ENCODE peak calls at places on chromosomes 2 and 18, in four cellular contexts. O is HepG2, B is GM12878, V is A549. R is an unnamed sample.

GRCh38 chr2:109473006-109473380 is 140.8 kb downstream of the SEPTIN10 start:
- DNase-seq in B (no peak), V (no peak), O (no peak), R (peak; percentile 74)

GRCh38 chr18:46297621-46298020 is 193.4 kb downstream of the HAUS1 start:
- DNase-seq in V (no peak), B (no peak), O (no peak), R (no peak)

GRCh38 chr2:215535125-215535668 is 99.3 kb upstream of the FN1 start:
- DNase-seq in V (no peak), O (peak; percentile 15), B (no peak), R (no peak)

GRCh38 chr2:9984217-9984739 is 32.8 kb downstream of the GRHL1 start:
- DNase-seq in O (peak; percentile 38), B (peak; percentile 13), V (peak; percentile 46), R (peak; percentile 78)

GRCh38 chr2:86336350-86337234 is 834 bp downstream of the REEP1 start:
- DNase-seq in V (no peak), B (no peak), O (no peak), R (no peak)

GRCh38 chr18:51053822-51054221 is 23.8 kb downstream of the SMAD4 start:
- DNase-seq in O (no peak), B (no peak), V (no peak), R (no peak)

GRCh38 chr2:9819551-9819950 is 23.7 kb upstream of the TAF1B start:
- DNase-seq in B (no peak), V (no peak), O (no peak), R (no peak)

GRCh38 chr2:176246324-176246723 is 22.9 kb upstream of the MTX2 start:
- DNase-seq in B (no peak), O (no peak), V (no peak), R (no peak)

GRCh38 chr2:46977899-46978298 is 62.3 kb upstream of the MCFD2 start:
- DNase-seq in O (no peak), V (no peak), B (no peak), R (no peak)

GRCh38 chr2:61460168-61460567 is 10.7 kb downstream of the USP34 start:
- DNase-seq in V (peak; percentile 64), O (peak; percentile 92), B (no peak), R (no peak)

GRCh38 chr18:59218018-59218417 is 1.9 kb upstream of the GRP start:
- DNase-seq in B (no peak), O (no peak), V (no peak), R (no peak)

GRCh38 chr2:150485871-150486538 is 1.5 kb downstream of the RND3 start:
- DNase-seq in B (no peak), V (peak; percentile 71), O (no peak), R (peak; percentile 71)

GRCh38 chr2:26344581-26345283 is 1.2 kb upstream of the SELENOI start:
- DNase-seq in B (no peak), V (peak; percentile 73), O (peak; percentile 63), R (no peak)

GRCh38 chr2:150812664-150813408 is 325.4 kb upstream of the RND3 start:
- DNase-seq in O (no peak), V (no peak), B (no peak), R (peak; percentile 17)

GRCh38 chr18:75297731-75298130 is 87.1 kb downstream of the TSHZ1 start:
- DNase-seq in V (no peak), B (no peak), O (no peak), R (no peak)

GRCh38 chr2:52000156-52000855 is 968.4 kb upstream of the NRXN1 start:
- DNase-seq in O (no peak), V (no peak), B (no peak), R (no peak)

GRCh38 chr2:62293490-62294212 is 97.7 kb downstream of the B3GNT2 start:
- DNase-seq in B (no peak), V (peak; percentile 7), O (peak; percentile 51), R (peak; percentile 48)

GRCh38 chr2:54456526-54457325 is 599 bp downstream of the SPTBN1 start:
- DNase-seq in B (no peak), O (peak; percentile 19), V (peak; percentile 42), R (peak; percentile 84)

GRCh38 chr18:51183372-51184091 is 13.9 kb downstream of the MEX3C start:
- DNase-seq in O (no peak), B (no peak), V (no peak), R (no peak)

GRCh38 chr2:143635936-143636335 is 506.7 kb downstream of the ARHGAP15 start:
- DNase-seq in B (no peak), O (no peak), V (no peak), R (no peak)

GRCh38 chr18:58168221-58168620 is 124.2 kb downstream of the NEDD4L start:
- DNase-seq in B (no peak), V (no peak), O (no peak), R (no peak)

GRCh38 chr2:61421611-61422010 is 49.3 kb downstream of the USP34 start:
- DNase-seq in V (no peak), O (no peak), B (no peak), R (no peak)

GRCh38 chr2:163119964-163120363 is 281.4 kb upstream of the KCNH7 start:
- DNase-seq in B (no peak), V (no peak), O (no peak), R (no peak)

GRCh38 chr18:35861367-35862114 is 110.9 kb upstream of the RMP24 start:
- DNase-seq in O (no peak), V (no peak), B (peak; percentile 33), R (no peak)

GRCh38 chr2:127872354-127872753 is 13.4 kb downstream of the AMMECR1L start:
- DNase-seq in V (no peak), B (no peak), O (no peak), R (no peak)
- TF ChIP-seq PBX3 in V (no peak), B (no peak), O (no peak), R (no peak)

GRCh38 chr2:219176818-219177593 is at the start of gene CNPPD1:
- DNase-seq in V (peak; percentile 86), O (peak; percentile 82), B (no peak), R (peak; percentile 92)

GRCh38 chr2:219175486-219175885 is 1.2 kb downstream of the CNPPD1 start:
- DNase-seq in O (no peak), B (no peak), V (no peak), R (no peak)

GRCh38 chr2:219174801-219175200 is 1.9 kb downstream of the CNPPD1 start:
- DNase-seq in O (no peak), B (no peak), V (no peak), R (no peak)

GRCh38 chr2:219177594-219178376 is at the start of gene RETREG2:
- DNase-seq in O (peak; percentile 93), B (peak; percentile 72), V (peak; percentile 94), R (peak; percentile 99)

DNA sequence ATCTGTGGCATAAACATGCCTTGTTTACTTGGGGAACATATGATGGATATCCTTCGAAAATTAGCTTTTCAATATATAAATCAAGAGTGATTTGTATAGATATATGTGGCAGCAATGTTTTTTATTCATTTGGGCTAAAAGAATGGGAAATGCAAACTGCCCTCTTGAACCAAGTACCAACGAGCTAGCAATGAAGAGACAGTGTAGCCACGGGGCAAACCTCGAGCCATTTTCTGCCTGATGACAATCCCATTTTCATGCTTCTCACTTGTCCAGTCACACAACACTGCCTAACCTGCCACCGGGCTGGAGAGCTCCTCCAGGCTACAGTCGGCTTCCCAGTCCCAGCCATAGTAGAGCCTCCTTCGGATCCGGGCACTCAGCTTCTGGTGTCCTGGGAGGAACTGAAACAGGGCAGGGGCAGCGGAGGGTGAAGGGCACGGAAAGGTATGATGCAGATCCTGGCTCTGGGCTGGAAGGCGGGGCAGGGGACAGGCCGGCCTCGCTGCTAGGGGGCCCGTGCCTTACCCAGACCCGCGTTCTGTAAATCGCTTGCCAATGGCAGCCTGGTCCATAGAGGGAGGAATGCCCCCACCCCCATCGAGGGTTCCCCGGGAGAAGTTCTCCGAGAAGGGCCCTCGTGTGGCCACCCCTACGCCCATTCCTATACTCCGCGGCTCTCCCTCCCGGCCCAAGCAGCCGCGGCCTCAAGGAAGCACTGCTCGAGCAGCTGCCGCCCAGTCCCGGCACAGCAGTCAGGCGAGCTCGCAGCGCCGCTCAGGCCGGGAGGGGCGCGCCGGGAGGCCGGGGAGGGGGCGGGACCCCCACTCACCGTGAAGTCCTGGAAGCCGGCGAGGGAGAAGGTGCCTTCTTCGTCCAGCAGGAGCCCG is 552 bp downstream of the CNPPD1 start:
- DNase-seq in V (peak; percentile 34), O (no peak), B (no peak), R (peak; percentile 67)
- TF ChIP-seq PBX3 in V (no peak), O (no peak), B (no peak), R (no peak)

DNA sequence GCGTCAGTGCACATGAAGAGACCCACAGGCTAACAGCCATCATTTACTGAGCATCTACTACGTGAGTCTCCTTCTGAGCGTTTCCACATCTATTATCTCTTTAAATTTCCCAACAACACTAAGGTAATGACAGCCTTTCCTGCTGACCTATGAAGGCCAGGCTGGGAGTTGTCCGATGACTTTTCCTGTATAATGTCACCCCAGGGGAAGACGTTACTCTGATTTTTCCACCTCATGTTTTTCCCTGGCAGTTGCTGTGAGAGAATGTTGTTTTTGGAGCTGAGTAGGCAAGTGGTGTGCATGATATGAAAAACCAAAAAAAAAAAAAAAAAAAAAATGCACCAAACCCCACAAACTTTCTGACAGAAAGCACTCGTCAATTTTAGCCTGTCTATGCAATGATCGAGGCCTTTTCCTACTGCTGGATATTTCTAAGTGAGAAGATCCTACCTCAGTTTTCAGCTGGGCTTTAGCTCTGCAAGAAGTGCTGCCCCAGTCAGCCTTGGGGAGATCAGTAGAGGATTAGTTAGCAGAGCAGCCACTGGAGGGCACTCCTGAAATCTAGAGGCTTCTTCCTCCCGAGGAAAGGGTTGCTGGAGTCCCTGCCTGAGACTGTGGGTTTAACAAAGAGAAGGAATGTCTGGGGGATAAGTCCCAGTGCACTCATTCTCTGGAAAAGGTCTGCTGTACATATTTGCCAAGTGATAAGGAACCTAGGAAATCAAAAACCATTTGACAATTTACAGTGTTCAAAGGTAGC is 207.5 kb downstream of the SLC8A1 start:
- DNase-seq in O (peak; percentile 37), B (no peak), V (peak; percentile 57), R (peak; percentile 42)
- TF ChIP-seq PBX3 in O (no peak), B (no peak), V (no peak), R (no peak)

GRCh38 chr2:851078-851477 is 99.6 kb upstream of the SNTG2 start:
- DNase-seq in V (no peak), O (no peak), B (no peak), R (no peak)
- TF ChIP-seq PBX3 in V (no peak), O (no peak), B (no peak), R (no peak)

GRCh38 chr2:37561615-37562569 is 109.5 kb downstream of the CDC42EP3 start:
- DNase-seq in O (peak; percentile 13), V (peak; percentile 83), B (no peak), R (no peak)
- TF ChIP-seq PBX3 in O (no peak), V (no peak), B (no peak), R (peak; percentile 98)

GRCh38 chr18:26628017-26628416 is 79.7 kb upstream of the KCTD1 start:
- DNase-seq in O (no peak), B (no peak), V (no peak), R (no peak)
- TF ChIP-seq PBX3 in O (no peak), B (no peak), V (no peak), R (no peak)